ENCODE peak calls at places on chromosomes 6 and 20, in ten cellular contexts. F is activated T-cell treated with anti-CD3 and anti-CD28 coated beads, Interleukin-2, amount 50 U/mL, for 1 hour; Z is activated CD4-positive, alpha-beta T cell treated with anti-CD3 and anti-CD28 coated beads, Interleukin-2, amount 50 U/mL, for 24 hours; E is T-cell; D is heart right ventricle; N is H9; K is fibroblast of the aortic adventitia; G is GM23248; U is NCI-H510A treated with DMSO at 0.1 percent for 48 hours; J is brain microvascular endothelial cell. M is an unnamed sample.

GRCh38 chr6:158185729-158186456 is 17.7 kb downstream of the GTF2H5 start:
- DNase-seq in F (no peak), Z (no peak), E (no peak), D (no peak), N (no peak), K (peak), G (peak), U (no peak), J (peak), M (no peak)

GRCh38 chr20:62117658-62118057 is 4.6 kb upstream of the LSM14B start:
- DNase-seq in F (peak), Z (no peak), E (peak), D (peak), N (no peak), K (no peak), G (no peak), U (no peak), J (no peak), M (no peak)

GRCh38 chr6:38185752-38186151 is 366.2 kb downstream of the ZFAND3 start:
- DNase-seq in F (no peak), Z (no peak), E (no peak), D (no peak), N (no peak), K (no peak), G (no peak), U (no peak), J (no peak), M (no peak)

GRCh38 chr6:154933181-154933827 is 61.8 kb upstream of the TIAM2 start:
- DNase-seq in F (no peak), Z (no peak), E (no peak), D (no peak), N (no peak), K (peak), G (no peak), U (no peak), J (peak), M (no peak)

GRCh38 chr6:113447088-113447831 is 409.9 kb upstream of the MARCKS start:
- DNase-seq in F (no peak), Z (no peak), E (no peak), D (no peak), N (no peak), K (peak), G (peak), U (no peak), J (peak), M (no peak)

GRCh38 chr20:46269372-46269771 is 38.9 kb downstream of the CDH22 start:
- DNase-seq in F (no peak), Z (no peak), E (no peak), D (no peak), N (no peak), K (no peak), G (no peak), U (no peak), J (no peak), M (no peak)

GRCh38 chr20:52746768-52747167 is 225.4 kb upstream of the TSHZ2 start:
- DNase-seq in F (no peak), Z (no peak), E (no peak), D (no peak), N (no peak), K (no peak), G (peak), U (no peak), J (no peak), M (no peak)

GRCh38 chr6:40856271-40856670 is 182.8 kb downstream of the UNC5CL start:
- DNase-seq in F (no peak), Z (no peak), E (no peak), D (no peak), N (no peak), K (no peak), G (peak), U (no peak), J (no peak), M (no peak)

GRCh38 chr20:7308163-7308562 is 540.7 kb downstream of the BMP2 start:
- DNase-seq in F (no peak), Z (no peak), E (no peak), D (no peak), N (no peak), K (no peak), G (no peak), U (no peak), J (no peak), M (no peak)

GRCh38 chr20:43681991-43682410 is 15.1 kb downstream of the MYBL2 start:
- DNase-seq in F (no peak), Z (no peak), E (no peak), D (no peak), N (no peak), K (no peak), G (no peak), U (peak), J (no peak), M (no peak)

GRCh38 chr20:46341374-46342044 is 33.2 kb upstream of the CDH22 start:
- DNase-seq in F (no peak), Z (no peak), E (no peak), D (no peak), N (no peak), K (no peak), G (no peak), U (no peak), J (no peak), M (no peak)

GRCh38 chr6:71478834-71479541 is 190.4 kb downstream of the OGFRL1 start:
- DNase-seq in F (no peak), Z (no peak), E (no peak), D (no peak), N (no peak), K (peak), G (peak), U (no peak), J (peak), M (peak)

GRCh38 chr6:43666181-43666920 is 21.2 kb downstream of the MRPS18A start:
- DNase-seq in F (no peak), Z (no peak), E (no peak), D (no peak), N (no peak), K (no peak), G (no peak), U (no peak), J (no peak), M (no peak)

GRCh38 chr6:61755739-61756138 is 530.3 kb downstream of the KHDRBS2 start:
- DNase-seq in F (no peak), Z (no peak), E (no peak), D (no peak), N (no peak), K (no peak), G (no peak), U (no peak), J (no peak), M (no peak)

GRCh38 chr20:33732166-33732970 is 572 bp downstream of the ZNF341 start:
- DNase-seq in F (no peak), Z (peak), E (peak), D (peak), N (peak), K (peak), G (peak), U (peak), J (peak), M (peak)

GRCh38 chr20:43507150-43508080 is at the start of gene L3MBTL1:
- DNase-seq in F (peak), Z (no peak), E (no peak), D (peak), N (peak), K (peak), G (peak), U (peak), J (no peak), M (peak)

GRCh38 chr6:7106215-7106751 is 1.5 kb upstream of the RREB1 start:
- DNase-seq in F (no peak), Z (no peak), E (no peak), D (no peak), N (no peak), K (no peak), G (no peak), U (no peak), J (peak), M (no peak)

GRCh38 chr6:31143148-31143547 is 4.3 kb upstream of the PSORS1C2 start:
- DNase-seq in F (no peak), Z (no peak), E (no peak), D (peak), N (peak), K (peak), G (peak), U (no peak), J (peak), M (no peak)

GRCh38 chr20:41408131-41408789 is 41.6 kb upstream of the EMILIN3 start:
- DNase-seq in F (no peak), Z (no peak), E (no peak), D (no peak), N (no peak), K (no peak), G (no peak), U (no peak), J (no peak), M (no peak)

GRCh38 chr6:158817298-158818007 is 1.7 kb downstream of the EZR start:
- DNase-seq in F (peak), Z (no peak), E (no peak), D (peak), N (no peak), K (peak), G (peak), U (peak), J (peak), M (no peak)

GRCh38 chr6:31094389-31094881 is 17.9 kb downstream of the C6orf15 start:
- DNase-seq in F (peak), Z (peak), E (peak), D (no peak), N (no peak), K (peak), G (peak), U (no peak), J (no peak), M (no peak)

GRCh38 chr6:115001726-115002436 is 659.1 kb upstream of the HS3ST5 start:
- DNase-seq in F (no peak), Z (no peak), E (no peak), D (no peak), N (no peak), K (no peak), G (no peak), U (no peak), J (no peak), M (no peak)

GRCh38 chr6:3887150-3887700 is 38.1 kb downstream of the FAM50B start:
- DNase-seq in F (no peak), Z (no peak), E (no peak), D (no peak), N (no peak), K (peak), G (peak), U (no peak), J (peak), M (no peak)

GRCh38 chr20:62370115-62370806 is 3.1 kb upstream of the LAMA5 start:
- DNase-seq in F (no peak), Z (no peak), E (no peak), D (peak), N (no peak), K (peak), G (peak), U (no peak), J (no peak), M (no peak)

GRCh38 chr20:21521596-21522478 is 8.0 kb upstream of the NKX2-2 start:
- DNase-seq in F (peak), Z (no peak), E (no peak), D (no peak), N (peak), K (no peak), G (no peak), U (no peak), J (no peak), M (no peak)

GRCh38 chr6:134065706-134066105 is 13.3 kb upstream of the SLC2A12 start:
- DNase-seq in F (no peak), Z (peak), E (no peak), D (no peak), N (peak), K (no peak), G (peak), U (no peak), J (no peak), M (no peak)

GRCh38 chr6:52610745-52611355 is 34.0 kb upstream of the TRAM2 start:
- DNase-seq in F (no peak), Z (no peak), E (no peak), D (no peak), N (no peak), K (no peak), G (peak), U (no peak), J (no peak), M (no peak)

GRCh38 chr6:137058037-137058436 is 13.3 kb upstream of the IL20RA start:
- DNase-seq in F (no peak), Z (no peak), E (no peak), D (no peak), N (no peak), K (no peak), G (no peak), U (no peak), J (no peak), M (no peak)

GRCh38 chr6:129440691-129441090 is 269.3 kb downstream of the ARHGAP18 start:
- DNase-seq in F (no peak), Z (no peak), E (no peak), D (no peak), N (peak), K (peak), G (no peak), U (no peak), J (peak), M (no peak)

GRCh38 chr20:35992713-35993335 is 24.4 kb downstream of the CNBD2 start:
- DNase-seq in F (peak), Z (peak), E (peak), D (no peak), N (peak), K (peak), G (peak), U (peak), J (peak), M (no peak)

GRCh38 chr6:3664641-3665041 is 86.9 kb downstream of the PXDC1 start:
- DNase-seq in F (no peak), Z (no peak), E (no peak), D (no peak), N (no peak), K (no peak), G (no peak), U (no peak), J (no peak), M (peak)

GRCh38 chr20:37600486-37600885 is 72.8 kb upstream of the BLCAP start:
- DNase-seq in F (no peak), Z (no peak), E (no peak), D (no peak), N (no peak), K (no peak), G (no peak), U (no peak), J (no peak), M (no peak)

GRCh38 chr6:108644252-108644651 is 83.5 kb downstream of the FOXO3 start:
- DNase-seq in F (no peak), Z (no peak), E (no peak), D (no peak), N (no peak), K (no peak), G (no peak), U (no peak), J (no peak), M (no peak)

GRCh38 chr20:64067733-64068307 is 4.8 kb downstream of the TCEA2 start:
- DNase-seq in F (no peak), Z (no peak), E (no peak), D (no peak), N (no peak), K (no peak), G (no peak), U (no peak), J (no peak), M (no peak)

GRCh38 chr6:167748046-167748445 is 78.7 kb upstream of the AFDN start:
- DNase-seq in F (no peak), Z (no peak), E (no peak), D (no peak), N (no peak), K (no peak), G (no peak), U (no peak), J (no peak), M (no peak)

GRCh38 chr6:7730852-7731251 is 5.0 kb downstream of the BMP6 start:
- DNase-seq in F (no peak), Z (no peak), E (no peak), D (no peak), N (no peak), K (peak), G (peak), U (no peak), J (peak), M (no peak)